ENCODE peak calls at places on chromosomes 5 and 9, in nine cellular contexts. T, B, A, Z, J, L, U, E and D are unnamed samples. For H3K4me1, the result is how much of the 10 kb centered on the place peaks cover.

GRCh38 chr9:91676042-91676441 is 252.4 kb upstream of the NFIL3 start:
- DNase-seq in T (peak), B (no peak), A (peak), Z (no peak), J (no peak), L (no peak), U (no peak), E (peak), D (peak)

GRCh38 chr5:179875741-179876667 is 17.4 kb upstream of the MRNIP start:
- DNase-seq in T (no peak), B (no peak), A (no peak), Z (no peak), J (peak), L (no peak), U (peak), E (no peak), D (no peak)

GRCh38 chr9:90344013-90344412 is 298.6 kb downstream of the DIRAS2 start:
- DNase-seq in T (no peak), B (no peak), A (peak), Z (no peak), J (no peak), L (no peak), U (no peak), E (peak), D (no peak)

GRCh38 chr5:172833691-172834569 is at the start of gene ERGIC1:
- DNase-seq in T (peak), B (peak), A (peak), Z (peak), J (peak), L (peak), U (peak), E (peak), D (peak)

GRCh38 chr5:34652916-34653315 is 3.2 kb upstream of the RAI14 start:
- DNase-seq in T (no peak), B (no peak), A (peak), Z (no peak), J (no peak), L (no peak), U (no peak), E (peak), D (no peak)

GRCh38 chr5:96968614-96969013 is 32.7 kb downstream of the LNPEP start:
- DNase-seq in T (no peak), B (no peak), A (no peak), Z (no peak), J (no peak), L (peak), U (no peak), E (no peak), D (no peak)

GRCh38 chr5:93819666-93820065 is 78.3 kb upstream of the POU5F2 start:
- DNase-seq in T (no peak), B (no peak), A (no peak), Z (no peak), J (no peak), L (no peak), U (no peak), E (no peak), D (no peak)

GRCh38 chr5:138336952-138337684 is 948 bp upstream of the FAM53C start:
- DNase-seq in T (no peak), B (peak), A (peak), Z (peak), J (no peak), L (no peak), U (no peak), E (peak), D (no peak)

GRCh38 chr9:92971776-92972175 is 24.5 kb downstream of the FGD3 start:
- DNase-seq in T (no peak), B (no peak), A (no peak), Z (no peak), J (no peak), L (no peak), U (no peak), E (no peak), D (no peak)

GRCh38 chr5:59164041-59164830 is 581.4 kb downstream of the RAB3C start:
- DNase-seq in T (no peak), B (no peak), A (no peak), Z (no peak), J (no peak), L (no peak), U (no peak), E (peak), D (no peak)

GRCh38 chr5:178548751-178549150 is 41.4 kb downstream of the COL23A1 start:
- DNase-seq in T (no peak), B (peak), A (peak), Z (peak), J (no peak), L (no peak), U (no peak), E (no peak), D (no peak)

GRCh38 chr5:173663810-173664526 is 47.5 kb upstream of the BOD1 start:
- DNase-seq in T (no peak), B (no peak), A (peak), Z (no peak), J (peak), L (peak), U (peak), E (peak), D (no peak)

GRCh38 chr9:120689860-120690259 is 24.4 kb downstream of the MEGF9 start:
- DNase-seq in T (no peak), B (no peak), A (peak), Z (no peak), J (no peak), L (no peak), U (no peak), E (peak), D (no peak)

GRCh38 chr5:33336911-33337620 is 103.7 kb upstream of the TARS1 start:
- DNase-seq in T (no peak), B (no peak), A (peak), Z (no peak), J (no peak), L (no peak), U (no peak), E (peak), D (no peak)

GRCh38 chr5:175895701-175896102 is 24.3 kb downstream of the CPLX2 start:
- DNase-seq in T (no peak), B (no peak), A (no peak), Z (no peak), J (no peak), L (peak), U (no peak), E (no peak), D (peak)

GRCh38 chr5:92402045-92402444 is 1018.9 kb upstream of the ARRDC3 start:
- DNase-seq in T (no peak), B (no peak), A (no peak), Z (no peak), J (no peak), L (no peak), U (no peak), E (peak), D (no peak)

GRCh38 chr5:72238712-72239445 is 81.2 kb downstream of the MRPS27 start:
- DNase-seq in T (no peak), B (no peak), A (no peak), Z (no peak), J (no peak), L (no peak), U (no peak), E (no peak), D (no peak)

GRCh38 chr9:85263288-85263687 is 478.5 kb downstream of the AGTPBP1 start:
- DNase-seq in T (no peak), B (no peak), A (no peak), Z (no peak), J (no peak), L (no peak), U (no peak), E (no peak), D (no peak)

GRCh38 chr5:55226027-55226933 is 835 bp downstream of the MCIDAS start:
- DNase-seq in T (peak), B (no peak), A (peak), Z (no peak), J (peak), L (peak), U (peak), E (peak), D (peak)

GRCh38 chr5:65483474-65484346 is 2.0 kb upstream of the ADAMTS6 start:
- DNase-seq in T (peak), B (no peak), A (peak), Z (no peak), J (no peak), L (peak), U (no peak), E (peak), D (peak)

GRCh38 chr9:86940774-86941173 is 6.5 kb downstream of the GAS1 start:
- DNase-seq in T (no peak), B (no peak), A (no peak), Z (no peak), J (no peak), L (no peak), U (no peak), E (no peak), D (no peak)

GRCh38 chr5:101897914-101898313 is 398.2 kb downstream of the SLCO4C1 start:
- DNase-seq in T (peak), B (no peak), A (no peak), Z (no peak), J (no peak), L (peak), U (no peak), E (no peak), D (no peak)

GRCh38 chr9:119322137-119322695 is 47.0 kb downstream of the BRINP1 start:
- DNase-seq in T (no peak), B (peak), A (no peak), Z (no peak), J (no peak), L (no peak), U (no peak), E (peak), D (no peak)

GRCh38 chr9:84823426-84824271 is 154.1 kb downstream of the NTRK2 start:
- DNase-seq in T (peak), B (peak), A (no peak), Z (no peak), J (no peak), L (no peak), U (no peak), E (no peak), D (no peak)

GRCh38 chr5:104218200-104218599 is 655.6 kb upstream of the NUDT12 start:
- DNase-seq in T (no peak), B (no peak), A (no peak), Z (no peak), J (no peak), L (no peak), U (no peak), E (no peak), D (no peak)

GRCh38 chr5:115857621-115858349 is 16.1 kb downstream of the AP3S1 start:
- DNase-seq in T (no peak), B (no peak), A (peak), Z (no peak), J (no peak), L (no peak), U (no peak), E (peak), D (no peak)

GRCh38 chr5:74873525-74874249 is 7.5 kb upstream of the FAM169A start:
- DNase-seq in T (no peak), B (no peak), A (no peak), Z (no peak), J (no peak), L (no peak), U (no peak), E (no peak), D (no peak)

GRCh38 chr9:107488400-107489143 is 997 bp downstream of the KLF4 start:
- DNase-seq in T (no peak), B (peak), A (peak), Z (peak), J (peak), L (no peak), U (peak), E (peak), D (no peak)

GRCh38 chr9:86955003-86955402 is 7.7 kb upstream of the GAS1 start:
- DNase-seq in T (no peak), B (no peak), A (no peak), Z (no peak), J (no peak), L (no peak), U (no peak), E (no peak), D (no peak)

GRCh38 chr5:77643654-77644404 is 5.3 kb upstream of the OTP start:
- DNase-seq in T (no peak), B (no peak), A (no peak), Z (no peak), J (no peak), L (no peak), U (no peak), E (no peak), D (no peak)

GRCh38 chr5:137563646-137564474 is 64.7 kb upstream of the SPOCK1 start:
- DNase-seq in T (no peak), B (no peak), A (peak), Z (no peak), J (no peak), L (no peak), U (no peak), E (peak), D (no peak)

GRCh38 chr5:139394123-139394653 is 716 bp downstream of the PROB1 start:
- DNase-seq in T (peak), B (no peak), A (peak), Z (no peak), J (peak), L (peak), U (peak), E (peak), D (peak)

GRCh38 chr9:114248274-114248673 is 74.6 kb upstream of the ORM1 start:
- DNase-seq in T (no peak), B (no peak), A (no peak), Z (no peak), J (no peak), L (no peak), U (no peak), E (no peak), D (no peak)

GRCh38 chr5:178192244-178192643 is 5.1 kb upstream of the GMCL2 start:
- DNase-seq in T (no peak), B (no peak), A (no peak), Z (no peak), J (no peak), L (no peak), U (no peak), E (peak), D (no peak)

GRCh38 chr9:107952773-107953172 is 463.2 kb upstream of the KLF4 start:
- DNase-seq in T (no peak), B (no peak), A (no peak), Z (no peak), J (no peak), L (no peak), U (no peak), E (no peak), D (no peak)

GRCh38 chr5:73236541-73237128 is 63.6 kb downstream of the TMEM174 start:
- DNase-seq in T (no peak), B (no peak), A (no peak), Z (no peak), J (no peak), L (no peak), U (no peak), E (no peak), D (no peak)

GRCh38 chr9:80437825-80438224 is 866.1 kb downstream of the TLE4 start:
- DNase-seq in T (no peak), B (no peak), A (no peak), Z (no peak), J (no peak), L (no peak), U (no peak), E (no peak), D (no peak)

GRCh38 chr5:144191998-144192397 is 21.3 kb downstream of the KCTD16 start:
- DNase-seq in T (peak), B (no peak), A (peak), Z (no peak), J (no peak), L (peak), U (no peak), E (peak), D (peak)

GRCh38 chr9:124269556-124269955 is 11.8 kb downstream of the NEK6 start:
- DNase-seq in T (no peak), B (no peak), A (no peak), Z (no peak), J (no peak), L (no peak), U (no peak), E (no peak), D (no peak)

GRCh38 chr9:124266826-124267201 is 9.1 kb downstream of the NEK6 start:
- DNase-seq in T (no peak), B (no peak), A (no peak), Z (no peak), J (no peak), L (no peak), U (no peak), E (no peak), D (no peak)

GRCh38 chr9:124266139-124266825 is 8.5 kb downstream of the NEK6 start:
- DNase-seq in T (no peak), B (no peak), A (no peak), Z (no peak), J (no peak), L (no peak), U (no peak), E (peak), D (peak)

GRCh38 chr9:124268248-124268647 is 10.5 kb downstream of the NEK6 start:
- DNase-seq in T (no peak), B (no peak), A (no peak), Z (no peak), J (no peak), L (no peak), U (no peak), E (no peak), D (no peak)

GRCh38 chr9:124267271-124267807 is 9.6 kb downstream of the NEK6 start:
- DNase-seq in T (no peak), B (peak), A (peak), Z (no peak), J (peak), L (peak), U (peak), E (peak), D (peak)
- H3K4me3 ChIP-seq in T (no peak), B (no peak), A (no peak), Z (no peak), J (no peak), L (peak), U (peak), E (peak), D (peak)

GRCh38 chr9:131407717-131408195 is 13.9 kb downstream of the PRRC2B start:
- DNase-seq in T (no peak), B (peak), A (peak), Z (peak), J (no peak), L (no peak), U (no peak), E (peak), D (no peak)

GRCh38 chr9:131411719-131412681 is 18.1 kb downstream of the PRRC2B start:
- DNase-seq in T (no peak), B (no peak), A (no peak), Z (no peak), J (no peak), L (no peak), U (peak), E (no peak), D (no peak)

GRCh38 chr9:131410051-131410491 is 16.2 kb downstream of the PRRC2B start:
- DNase-seq in T (no peak), B (no peak), A (peak), Z (no peak), J (no peak), L (no peak), U (no peak), E (no peak), D (no peak)

GRCh38 chr9:131406567-131407436 is 12.9 kb downstream of the PRRC2B start:
- DNase-seq in T (no peak), B (no peak), A (no peak), Z (no peak), J (no peak), L (no peak), U (no peak), E (peak), D (no peak)

GRCh38 chr9:131409458-131409992 is 15.6 kb downstream of the PRRC2B start:
- DNase-seq in T (no peak), B (no peak), A (no peak), Z (no peak), J (no peak), L (no peak), U (no peak), E (no peak), D (no peak)
- H3K4me1 ChIP-seq in T (under half), B (half or more), A (half or more), Z (under half), J (under half), L (half or more), U (half or more), E (half or more), D (under half)

GRCh38 chr9:27412963-27413362 is 111.1 kb upstream of the IFNK start:
- DNase-seq in T (no peak), B (no peak), A (no peak), Z (no peak), J (no peak), L (no peak), U (no peak), E (no peak), D (no peak)

GRCh38 chr9:27412081-27412480 is 112.0 kb upstream of the IFNK start:
- DNase-seq in T (no peak), B (no peak), A (no peak), Z (no peak), J (no peak), L (no peak), U (no peak), E (no peak), D (no peak)

GRCh38 chr9:27414215-27414731 is 109.8 kb upstream of the IFNK start:
- DNase-seq in T (no peak), B (no peak), A (no peak), Z (peak), J (peak), L (no peak), U (no peak), E (no peak), D (no peak)

GRCh38 chr9:27408523-27408922 is 111.6 kb upstream of the EQTN start:
- DNase-seq in T (no peak), B (no peak), A (no peak), Z (no peak), J (no peak), L (no peak), U (no peak), E (no peak), D (no peak)

DNA sequence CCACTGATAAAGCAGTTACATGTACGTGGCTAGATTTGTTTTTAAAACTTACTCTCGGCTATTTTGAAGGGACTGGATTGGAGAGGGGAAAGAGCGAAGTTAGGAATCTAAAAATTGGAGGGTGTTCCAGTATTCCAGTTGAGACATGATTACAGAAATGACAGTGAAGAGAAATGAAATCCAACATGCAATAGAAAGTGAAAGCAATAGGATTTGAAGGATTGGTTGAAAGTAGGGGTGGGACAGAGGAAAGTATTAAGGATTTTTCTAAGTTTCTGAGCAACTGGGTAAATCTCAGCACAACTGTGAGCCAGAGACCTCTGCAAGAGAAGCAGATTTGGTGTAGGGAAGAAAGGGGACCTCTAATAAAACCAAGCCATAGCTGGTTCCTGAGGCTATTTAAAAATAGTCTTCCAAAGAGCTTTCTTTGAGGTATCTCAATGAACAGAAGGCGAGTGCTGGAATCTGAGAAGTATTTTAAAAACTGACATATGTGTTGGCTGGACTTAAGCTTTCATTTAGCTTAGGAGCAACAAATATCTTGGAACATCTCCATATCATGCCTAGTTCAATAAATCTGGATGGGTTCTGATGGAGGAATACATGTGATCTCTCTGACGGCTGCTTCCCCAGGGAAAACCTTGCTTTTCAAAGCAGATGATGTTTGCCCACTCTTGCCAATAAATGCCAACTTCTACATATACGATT is 110.4 kb upstream of the IFNK start:
- DNase-seq in T (no peak), B (no peak), A (peak), Z (no peak), J (no peak), L (no peak), U (no peak), E (no peak), D (no peak)
- H3K4me3 ChIP-seq in T (no peak), B (peak), A (no peak), Z (no peak), J (no peak), L (no peak), U (peak), E (peak), D (no peak)

DNA sequence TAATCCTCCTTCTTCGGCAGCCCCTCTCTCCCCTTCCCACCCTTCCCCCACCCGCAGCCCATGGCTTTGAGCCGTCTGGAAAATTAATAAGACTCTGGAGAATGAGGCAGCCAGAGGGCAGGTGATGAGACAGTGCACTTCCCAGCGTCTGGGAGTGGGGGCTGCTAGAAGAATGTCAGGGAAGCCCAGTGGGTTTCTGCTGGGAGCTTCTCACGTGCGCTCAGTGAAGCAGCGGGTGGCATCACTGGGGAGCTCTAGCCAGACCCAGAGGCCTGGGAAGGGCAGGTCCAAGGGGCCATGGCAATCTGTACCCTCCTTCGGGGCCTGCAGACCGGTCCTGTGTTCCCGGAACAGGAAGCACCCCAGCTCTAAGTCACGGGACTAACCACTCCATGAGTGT is 164.9 kb upstream of the OTULINL start:
- DNase-seq in T (no peak), B (no peak), A (peak), Z (no peak), J (no peak), L (no peak), U (no peak), E (no peak), D (no peak)
- H3K4me1 ChIP-seq in T (under half), B (under half), A (under half), Z (under half), J (under half), L (under half), U (under half), E (under half), D (under half)

GRCh38 chr9:135701067-135701967 is 668 bp upstream of the KCNT1 start:
- DNase-seq in T (no peak), B (no peak), A (no peak), Z (no peak), J (no peak), L (no peak), U (no peak), E (peak), D (no peak)
- H3K4me3 ChIP-seq in T (no peak), B (no peak), A (peak), Z (no peak), J (no peak), L (no peak), U (peak), E (no peak), D (no peak)

GRCh38 chr9:108983885-108984284 is 29.4 kb downstream of the CTNNAL1 start:
- DNase-seq in T (no peak), B (no peak), A (no peak), Z (no peak), J (no peak), L (no peak), U (no peak), E (no peak), D (no peak)
- H3K4me1 ChIP-seq in T (under half), B (under half), A (under half), Z (under half), J (under half), L (under half), U (under half), E (under half), D (under half)

GRCh38 chr9:81470864-81471263 is 218.5 kb downstream of the TLE1 start:
- DNase-seq in T (no peak), B (no peak), A (no peak), Z (no peak), J (no peak), L (no peak), U (no peak), E (no peak), D (no peak)
- H3K4me3 ChIP-seq in T (no peak), B (no peak), A (no peak), Z (no peak), J (no peak), L (no peak), U (no peak), E (no peak), D (no peak)